ENCODE peak calls at places on chromosomes 7 and 10, in six cellular contexts. One of them, this sample, is unnamed.

GRCh38 chr7:23938937-23939552 is 229.0 kb downstream of the STK31 start:
- DNase-seq in Caco-2: peak
- DNase-seq in activated B cell treated with CpG ODN at 0.5 μM for 24 hours: no peak
- DNase-seq in spleen: no peak
- DNase-seq in lung: no peak
- DNase-seq in choroid plexus epithelial cell: peak
- DNase-seq in this sample: peak

GRCh38 chr10:60238408-60239100 is 151.1 kb downstream of the ANK3 start:
- DNase-seq in Caco-2: peak
- DNase-seq in activated B cell treated with CpG ODN at 0.5 μM for 24 hours: peak
- DNase-seq in spleen: no peak
- DNase-seq in lung: no peak
- DNase-seq in choroid plexus epithelial cell: peak
- DNase-seq in this sample: no peak

GRCh38 chr7:89975577-89975976 is 178.7 kb upstream of the STEAP1 start:
- DNase-seq in Caco-2: no peak
- DNase-seq in activated B cell treated with CpG ODN at 0.5 μM for 24 hours: no peak
- DNase-seq in spleen: no peak
- DNase-seq in lung: no peak
- DNase-seq in choroid plexus epithelial cell: no peak
- DNase-seq in this sample: no peak

GRCh38 chr7:94368371-94368791 is 26.3 kb upstream of the COL1A2 start:
- DNase-seq in Caco-2: no peak
- DNase-seq in activated B cell treated with CpG ODN at 0.5 μM for 24 hours: no peak
- DNase-seq in spleen: no peak
- DNase-seq in lung: no peak
- DNase-seq in choroid plexus epithelial cell: peak
- DNase-seq in this sample: no peak

GRCh38 chr7:127903913-127904705 is 127.1 kb downstream of the LRRC4 start:
- DNase-seq in Caco-2: no peak
- DNase-seq in activated B cell treated with CpG ODN at 0.5 μM for 24 hours: no peak
- DNase-seq in spleen: no peak
- DNase-seq in lung: no peak
- DNase-seq in choroid plexus epithelial cell: no peak
- DNase-seq in this sample: no peak

GRCh38 chr10:70594161-70594560 is 8.4 kb downstream of the PRF1 start:
- DNase-seq in Caco-2: no peak
- DNase-seq in activated B cell treated with CpG ODN at 0.5 μM for 24 hours: no peak
- DNase-seq in spleen: no peak
- DNase-seq in lung: no peak
- DNase-seq in choroid plexus epithelial cell: no peak
- DNase-seq in this sample: no peak

GRCh38 chr10:109282510-109282909 is 640.8 kb downstream of the XPNPEP1 start:
- DNase-seq in Caco-2: peak
- DNase-seq in activated B cell treated with CpG ODN at 0.5 μM for 24 hours: no peak
- DNase-seq in spleen: no peak
- DNase-seq in lung: no peak
- DNase-seq in choroid plexus epithelial cell: peak
- DNase-seq in this sample: no peak

GRCh38 chr7:151761256-151761655 is 115.7 kb downstream of the PRKAG2 start:
- DNase-seq in Caco-2: peak
- DNase-seq in activated B cell treated with CpG ODN at 0.5 μM for 24 hours: no peak
- DNase-seq in spleen: no peak
- DNase-seq in lung: no peak
- DNase-seq in choroid plexus epithelial cell: no peak
- DNase-seq in this sample: no peak

GRCh38 chr7:157652954-157653826 is 316.4 kb downstream of the DNAJB6 start:
- DNase-seq in Caco-2: no peak
- DNase-seq in activated B cell treated with CpG ODN at 0.5 μM for 24 hours: no peak
- DNase-seq in spleen: peak
- DNase-seq in lung: no peak
- DNase-seq in choroid plexus epithelial cell: no peak
- DNase-seq in this sample: no peak

GRCh38 chr7:12569673-12570072 is 847 bp upstream of the SCIN start:
- DNase-seq in Caco-2: no peak
- DNase-seq in activated B cell treated with CpG ODN at 0.5 μM for 24 hours: no peak
- DNase-seq in spleen: no peak
- DNase-seq in lung: no peak
- DNase-seq in choroid plexus epithelial cell: no peak
- DNase-seq in this sample: no peak

GRCh38 chr10:62632071-62632809 is 172.3 kb upstream of the ADO start:
- DNase-seq in Caco-2: no peak
- DNase-seq in activated B cell treated with CpG ODN at 0.5 μM for 24 hours: no peak
- DNase-seq in spleen: peak
- DNase-seq in lung: peak
- DNase-seq in choroid plexus epithelial cell: no peak
- DNase-seq in this sample: no peak

GRCh38 chr10:125159486-125159931 is 854 bp downstream of the CTBP2 start:
- DNase-seq in Caco-2: peak
- DNase-seq in activated B cell treated with CpG ODN at 0.5 μM for 24 hours: no peak
- DNase-seq in spleen: peak
- DNase-seq in lung: no peak
- DNase-seq in choroid plexus epithelial cell: no peak
- DNase-seq in this sample: no peak

GRCh38 chr7:79604841-79605240 is 151.4 kb upstream of the MAGI2 start:
- DNase-seq in Caco-2: no peak
- DNase-seq in activated B cell treated with CpG ODN at 0.5 μM for 24 hours: no peak
- DNase-seq in spleen: no peak
- DNase-seq in lung: no peak
- DNase-seq in choroid plexus epithelial cell: no peak
- DNase-seq in this sample: no peak

GRCh38 chr7:105894131-105894530 is 17.7 kb upstream of the ATXN7L1 start:
- DNase-seq in Caco-2: no peak
- DNase-seq in activated B cell treated with CpG ODN at 0.5 μM for 24 hours: no peak
- DNase-seq in spleen: no peak
- DNase-seq in lung: no peak
- DNase-seq in choroid plexus epithelial cell: no peak
- DNase-seq in this sample: no peak

GRCh38 chr10:13709931-13710690 is 123.3 kb downstream of the PRPF18 start:
- DNase-seq in Caco-2: no peak
- DNase-seq in activated B cell treated with CpG ODN at 0.5 μM for 24 hours: no peak
- DNase-seq in spleen: peak
- DNase-seq in lung: no peak
- DNase-seq in choroid plexus epithelial cell: no peak
- DNase-seq in this sample: no peak

GRCh38 chr7:78970440-78970916 is 483.0 kb downstream of the MAGI2 start:
- DNase-seq in Caco-2: no peak
- DNase-seq in activated B cell treated with CpG ODN at 0.5 μM for 24 hours: no peak
- DNase-seq in spleen: no peak
- DNase-seq in lung: no peak
- DNase-seq in choroid plexus epithelial cell: no peak
- DNase-seq in this sample: no peak

GRCh38 chr7:44064791-44065430 is 456 bp downstream of the PGAM2 start:
- DNase-seq in Caco-2: no peak
- DNase-seq in activated B cell treated with CpG ODN at 0.5 μM for 24 hours: peak
- DNase-seq in spleen: peak
- DNase-seq in lung: no peak
- DNase-seq in choroid plexus epithelial cell: no peak
- DNase-seq in this sample: no peak

GRCh38 chr7:129066290-129067131 is 11.6 kb upstream of the TNPO3 start:
- DNase-seq in Caco-2: no peak
- DNase-seq in activated B cell treated with CpG ODN at 0.5 μM for 24 hours: no peak
- DNase-seq in spleen: no peak
- DNase-seq in lung: no peak
- DNase-seq in choroid plexus epithelial cell: peak
- DNase-seq in this sample: no peak

GRCh38 chr10:63780075-63780474 is 258.9 kb downstream of the REEP3 start:
- DNase-seq in Caco-2: no peak
- DNase-seq in activated B cell treated with CpG ODN at 0.5 μM for 24 hours: no peak
- DNase-seq in spleen: no peak
- DNase-seq in lung: no peak
- DNase-seq in choroid plexus epithelial cell: no peak
- DNase-seq in this sample: no peak

GRCh38 chr10:116870949-116871348 is 21.6 kb downstream of the ENO4 start:
- DNase-seq in Caco-2: no peak
- DNase-seq in activated B cell treated with CpG ODN at 0.5 μM for 24 hours: no peak
- DNase-seq in spleen: no peak
- DNase-seq in lung: no peak
- DNase-seq in choroid plexus epithelial cell: no peak
- DNase-seq in this sample: no peak

GRCh38 chr7:39453743-39454355 is 112.4 kb upstream of the YAE1 start:
- DNase-seq in Caco-2: peak
- DNase-seq in activated B cell treated with CpG ODN at 0.5 μM for 24 hours: no peak
- DNase-seq in spleen: no peak
- DNase-seq in lung: peak
- DNase-seq in choroid plexus epithelial cell: peak
- DNase-seq in this sample: peak

GRCh38 chr10:103040424-103040823 is 122.3 kb downstream of the CNNM2 start:
- DNase-seq in Caco-2: no peak
- DNase-seq in activated B cell treated with CpG ODN at 0.5 μM for 24 hours: no peak
- DNase-seq in spleen: no peak
- DNase-seq in lung: no peak
- DNase-seq in choroid plexus epithelial cell: peak
- DNase-seq in this sample: no peak

GRCh38 chr7:38673795-38674194 is 42.6 kb upstream of the AMPH start:
- DNase-seq in Caco-2: no peak
- DNase-seq in activated B cell treated with CpG ODN at 0.5 μM for 24 hours: no peak
- DNase-seq in spleen: no peak
- DNase-seq in lung: no peak
- DNase-seq in choroid plexus epithelial cell: peak
- DNase-seq in this sample: no peak

GRCh38 chr7:27179503-27180430 is 5.3 kb downstream of the HOXA11 start:
- DNase-seq in Caco-2: peak
- DNase-seq in activated B cell treated with CpG ODN at 0.5 μM for 24 hours: peak
- DNase-seq in spleen: peak
- DNase-seq in lung: peak
- DNase-seq in choroid plexus epithelial cell: peak
- DNase-seq in this sample: peak

GRCh38 chr10:73992899-73993788 is 4.8 kb upstream of the VCL start:
- DNase-seq in Caco-2: no peak
- DNase-seq in activated B cell treated with CpG ODN at 0.5 μM for 24 hours: no peak
- DNase-seq in spleen: no peak
- DNase-seq in lung: no peak
- DNase-seq in choroid plexus epithelial cell: peak
- DNase-seq in this sample: no peak

GRCh38 chr7:128115821-128116723 is 84.8 kb upstream of the LRRC4 start:
- DNase-seq in Caco-2: no peak
- DNase-seq in activated B cell treated with CpG ODN at 0.5 μM for 24 hours: no peak
- DNase-seq in spleen: peak
- DNase-seq in lung: no peak
- DNase-seq in choroid plexus epithelial cell: no peak
- DNase-seq in this sample: no peak

GRCh38 chr7:19110026-19110777 is 7.2 kb downstream of the TWIST1 start:
- DNase-seq in Caco-2: no peak
- DNase-seq in activated B cell treated with CpG ODN at 0.5 μM for 24 hours: no peak
- DNase-seq in spleen: no peak
- DNase-seq in lung: no peak
- DNase-seq in choroid plexus epithelial cell: no peak
- DNase-seq in this sample: no peak
- TF ChIP-seq CTCF in Caco-2: no peak
- TF ChIP-seq CTCF in activated B cell treated with CpG ODN at 0.5 μM for 24 hours: no peak
- TF ChIP-seq CTCF in spleen: no peak
- TF ChIP-seq CTCF in lung: no peak
- TF ChIP-seq CTCF in choroid plexus epithelial cell: no peak
- TF ChIP-seq CTCF in this sample: no peak

DNA sequence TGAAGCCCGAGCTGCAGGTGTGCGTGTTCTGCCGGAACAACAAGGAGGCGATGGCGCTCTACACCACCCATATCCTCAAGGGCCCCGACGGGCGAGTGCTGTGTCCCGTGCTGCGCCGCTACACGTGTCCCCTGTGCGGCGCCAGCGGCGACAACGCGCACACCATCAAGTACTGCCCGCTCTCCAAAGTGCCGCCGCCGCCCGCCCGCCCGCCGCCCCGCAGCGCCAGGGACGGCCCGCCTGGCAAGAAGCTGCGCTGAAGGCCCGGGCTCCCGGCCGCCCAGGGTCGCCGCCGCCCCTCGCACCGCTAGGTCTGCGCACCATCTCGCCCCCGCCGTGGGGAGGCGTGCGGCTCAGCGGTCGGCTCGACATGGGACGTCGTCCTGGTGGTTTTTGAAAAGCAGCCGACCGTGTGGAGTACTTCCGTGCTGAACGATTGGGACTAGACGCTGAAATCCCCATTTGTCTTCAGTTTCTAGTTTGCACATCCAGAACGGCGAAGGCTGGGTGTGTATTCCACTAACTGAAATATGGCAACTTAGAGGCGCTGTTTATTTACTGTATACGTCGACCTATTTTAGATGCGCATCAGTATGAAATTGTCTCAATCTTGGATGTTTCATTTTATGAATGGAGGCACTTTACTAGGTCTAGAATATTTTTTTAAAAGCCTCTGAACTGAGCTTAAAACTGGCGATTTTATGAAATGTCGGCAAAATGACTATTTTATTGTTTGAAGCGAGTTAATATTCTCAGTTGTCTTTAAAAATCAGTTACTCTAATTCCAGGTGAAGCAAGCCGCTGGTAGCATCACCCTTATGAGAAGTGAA is 1.1 kb downstream of the NANOS1 start:
- DNase-seq in Caco-2: peak
- DNase-seq in activated B cell treated with CpG ODN at 0.5 μM for 24 hours: peak
- DNase-seq in spleen: peak
- DNase-seq in lung: peak
- DNase-seq in choroid plexus epithelial cell: peak
- DNase-seq in this sample: peak
- TF ChIP-seq CTCF in Caco-2: peak
- TF ChIP-seq CTCF in activated B cell treated with CpG ODN at 0.5 μM for 24 hours: no peak
- TF ChIP-seq CTCF in spleen: no peak
- TF ChIP-seq CTCF in lung: no peak
- TF ChIP-seq CTCF in choroid plexus epithelial cell: no peak
- TF ChIP-seq CTCF in this sample: peak

DNA sequence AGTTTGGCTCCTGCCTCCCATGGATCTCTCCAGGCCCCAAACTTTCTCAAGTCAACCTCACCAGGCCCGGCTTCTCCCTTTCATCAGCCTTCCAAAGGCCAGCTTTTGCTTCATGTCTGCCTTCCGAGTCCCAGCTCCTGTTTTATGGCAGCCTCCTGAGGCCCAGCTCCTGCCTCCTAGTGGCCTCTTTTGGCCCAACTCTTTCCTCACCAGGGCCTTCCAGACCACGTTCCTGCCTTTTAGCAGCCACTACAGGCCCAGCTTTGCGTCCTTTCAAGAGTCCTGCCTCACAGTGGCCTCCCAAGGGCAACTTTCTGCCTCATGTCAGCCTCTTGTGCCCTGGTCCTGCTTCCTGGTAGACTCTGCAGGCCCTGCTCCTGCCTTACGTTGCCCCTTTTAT is 15.3 kb upstream of the TMEM248 start:
- DNase-seq in Caco-2: no peak
- DNase-seq in activated B cell treated with CpG ODN at 0.5 μM for 24 hours: no peak
- DNase-seq in spleen: no peak
- DNase-seq in lung: no peak
- DNase-seq in choroid plexus epithelial cell: no peak
- DNase-seq in this sample: no peak
- TF ChIP-seq CTCF in Caco-2: peak
- TF ChIP-seq CTCF in activated B cell treated with CpG ODN at 0.5 μM for 24 hours: no peak
- TF ChIP-seq CTCF in spleen: no peak
- TF ChIP-seq CTCF in lung: no peak
- TF ChIP-seq CTCF in choroid plexus epithelial cell: peak
- TF ChIP-seq CTCF in this sample: peak

GRCh38 chr7:143395187-143396149 is 13.2 kb downstream of the EPHA1 start:
- DNase-seq in Caco-2: no peak
- DNase-seq in activated B cell treated with CpG ODN at 0.5 μM for 24 hours: no peak
- DNase-seq in spleen: no peak
- DNase-seq in lung: peak
- DNase-seq in choroid plexus epithelial cell: no peak
- DNase-seq in this sample: no peak
- TF ChIP-seq CTCF in Caco-2: no peak
- TF ChIP-seq CTCF in activated B cell treated with CpG ODN at 0.5 μM for 24 hours: no peak
- TF ChIP-seq CTCF in spleen: no peak
- TF ChIP-seq CTCF in lung: no peak
- TF ChIP-seq CTCF in choroid plexus epithelial cell: peak
- TF ChIP-seq CTCF in this sample: peak